ENCODE peak calls at places on chromosomes 5 and 9, in six cellular contexts. X is AG04450, M is colonic mucosa, A is GM23248, V is psoas muscle, P is heart right ventricle. I is an unnamed sample.

GRCh38 chr5:97657239-97657638 is 474.2 kb upstream of the RIOK2 start:
- DNase-seq in V (no peak), P (no peak), M (no peak), A (peak; percentile 18), X (no peak), I (no peak)

GRCh38 chr9:114409103-114409780 is 21.5 kb upstream of the AKNA start:
- DNase-seq in X (no peak), M (no peak), A (peak; percentile 61), V (no peak), P (no peak), I (no peak)

GRCh38 chr9:25542319-25542718 is 135.9 kb downstream of the TUSC1 start:
- DNase-seq in V (no peak), X (no peak), A (no peak), M (no peak), P (no peak), I (no peak)

GRCh38 chr5:170849374-170849773 is 12.4 kb upstream of the RANBP17 start:
- DNase-seq in P (no peak), V (no peak), M (no peak), A (no peak), X (no peak), I (no peak)

GRCh38 chr9:108049026-108049591 is 559.5 kb upstream of the KLF4 start:
- DNase-seq in A (peak; percentile 94), P (no peak), M (peak; percentile 38), X (peak; percentile 84), V (no peak), I (peak; percentile 64)

GRCh38 chr5:14142202-14142855 is 813 bp upstream of the TRIO start:
- DNase-seq in P (no peak), V (no peak), X (no peak), M (no peak), A (peak; percentile 71), I (no peak)

GRCh38 chr9:93865245-93865644 is 89.9 kb downstream of the BARX1 start:
- DNase-seq in M (no peak), A (no peak), P (no peak), V (no peak), X (no peak), I (no peak)

GRCh38 chr5:69335341-69335975 is 2.9 kb upstream of the CCDC125 start:
- DNase-seq in X (no peak), P (no peak), M (no peak), V (no peak), A (peak; percentile 36), I (peak; percentile 54)

GRCh38 chr5:43609752-43610151 is 6.8 kb downstream of the NNT start:
- DNase-seq in P (no peak), V (no peak), M (no peak), A (no peak), X (no peak), I (no peak)

GRCh38 chr5:154112255-154112654 is 73.5 kb downstream of the MFAP3 start:
- DNase-seq in P (no peak), X (no peak), V (no peak), A (no peak), M (no peak), I (no peak)

GRCh38 chr5:126368239-126368812 is 54.9 kb upstream of the GRAMD2B start:
- DNase-seq in X (no peak), V (no peak), A (no peak), P (no peak), M (no peak), I (no peak)

GRCh38 chr5:168706655-168707069 is 127.5 kb upstream of the PANK3 start:
- DNase-seq in P (peak; percentile 53), A (peak; percentile 53), V (no peak), M (no peak), X (no peak), I (peak; percentile 54)

GRCh38 chr5:135461752-135462151 is 9.6 kb upstream of the TIFAB start:
- DNase-seq in P (no peak), X (no peak), M (no peak), V (no peak), A (no peak), I (no peak)

GRCh38 chr5:5638193-5638592 is 215.7 kb downstream of the ICE1 start:
- DNase-seq in X (no peak), P (peak; percentile 14), V (no peak), A (no peak), M (no peak), I (no peak)

GRCh38 chr9:108272350-108272899 is 583.4 kb downstream of the ACTL7B start:
- DNase-seq in M (peak; percentile 77), V (peak; percentile 68), X (peak; percentile 7), P (peak; percentile 43), A (peak; percentile 74), I (peak; percentile 77)

GRCh38 chr5:51495672-51496071 is 112.4 kb downstream of the ISL1 start:
- DNase-seq in P (no peak), A (peak; percentile 19), X (no peak), V (no peak), M (no peak), I (peak; percentile 4)

GRCh38 chr9:130172858-130173461 is 756 bp downstream of the NCS1 start:
- DNase-seq in P (no peak), M (no peak), V (no peak), A (peak; percentile 68), X (no peak), I (peak; percentile 72)

GRCh38 chr5:98843481-98843880 is 70.0 kb downstream of the RGMB start:
- DNase-seq in A (no peak), X (no peak), M (no peak), V (no peak), P (no peak), I (no peak)

GRCh38 chr5:153896117-153896516 is 142.6 kb downstream of the FAM114A2 start:
- DNase-seq in X (no peak), M (no peak), V (no peak), A (peak; percentile 74), P (no peak), I (no peak)

GRCh38 chr9:137893670-137894069 is 16.1 kb downstream of the CACNA1B start:
- DNase-seq in P (no peak), X (no peak), V (no peak), A (no peak), M (no peak), I (no peak)

GRCh38 chr9:136858452-136858843 is 6.3 kb downstream of the MAMDC4 start:
- DNase-seq in V (no peak), M (peak; percentile 32), P (no peak), X (no peak), A (no peak), I (no peak)

GRCh38 chr5:94308442-94308841 is 310.0 kb downstream of the KIAA0825 start:
- DNase-seq in P (no peak), V (no peak), A (no peak), X (no peak), M (no peak), I (no peak)
- H3K27ac ChIP-seq in P (no peak overlapping the region), V (no peak overlapping the region), A (no peak overlapping the region), X (no peak overlapping the region), M (no peak overlapping the region), I (no peak overlapping the region)

DNA sequence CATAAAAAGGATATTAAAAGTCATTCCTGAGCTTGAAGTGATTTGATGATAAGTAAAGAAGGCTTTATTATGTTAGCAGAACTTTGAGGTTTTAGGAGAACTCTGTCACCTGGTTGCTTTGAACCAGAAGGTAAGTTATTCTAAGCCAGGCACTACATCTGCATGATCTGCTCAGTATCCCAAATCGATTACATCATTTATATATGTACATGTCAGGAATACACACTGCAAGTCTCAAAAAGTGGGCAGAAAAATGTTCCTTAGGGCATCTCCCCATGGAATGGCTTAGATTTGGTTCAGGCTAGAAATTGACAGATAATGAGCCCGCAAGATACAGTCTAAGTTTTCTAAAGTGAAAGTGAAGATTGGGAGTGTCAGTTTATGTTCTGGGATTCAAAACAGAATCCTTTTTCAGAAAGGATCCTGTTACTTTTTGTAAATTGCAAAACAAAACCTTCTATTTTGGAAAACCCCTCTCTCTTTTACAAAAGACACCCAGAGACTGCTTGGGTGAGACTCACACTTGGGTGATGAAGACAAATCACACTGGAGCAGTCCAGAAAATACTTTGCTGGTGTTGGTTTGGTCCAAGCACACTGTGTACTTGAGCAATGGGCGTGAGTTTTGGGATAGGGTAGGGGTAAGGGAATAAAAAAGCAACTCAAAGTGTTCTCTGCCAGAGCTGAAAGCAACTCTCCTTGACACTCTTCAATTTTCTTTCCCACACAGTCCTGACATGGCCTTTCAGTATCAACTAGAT is 114.5 kb downstream of the FOXD1 start:
- DNase-seq in X (no peak), M (no peak), P (no peak), A (no peak), V (no peak), I (no peak)
- H3K27ac ChIP-seq in X (no peak overlapping the region), M (no peak overlapping the region), P (no peak overlapping the region), A (no peak overlapping the region), V (no peak overlapping the region), I (no peak overlapping the region)

DNA sequence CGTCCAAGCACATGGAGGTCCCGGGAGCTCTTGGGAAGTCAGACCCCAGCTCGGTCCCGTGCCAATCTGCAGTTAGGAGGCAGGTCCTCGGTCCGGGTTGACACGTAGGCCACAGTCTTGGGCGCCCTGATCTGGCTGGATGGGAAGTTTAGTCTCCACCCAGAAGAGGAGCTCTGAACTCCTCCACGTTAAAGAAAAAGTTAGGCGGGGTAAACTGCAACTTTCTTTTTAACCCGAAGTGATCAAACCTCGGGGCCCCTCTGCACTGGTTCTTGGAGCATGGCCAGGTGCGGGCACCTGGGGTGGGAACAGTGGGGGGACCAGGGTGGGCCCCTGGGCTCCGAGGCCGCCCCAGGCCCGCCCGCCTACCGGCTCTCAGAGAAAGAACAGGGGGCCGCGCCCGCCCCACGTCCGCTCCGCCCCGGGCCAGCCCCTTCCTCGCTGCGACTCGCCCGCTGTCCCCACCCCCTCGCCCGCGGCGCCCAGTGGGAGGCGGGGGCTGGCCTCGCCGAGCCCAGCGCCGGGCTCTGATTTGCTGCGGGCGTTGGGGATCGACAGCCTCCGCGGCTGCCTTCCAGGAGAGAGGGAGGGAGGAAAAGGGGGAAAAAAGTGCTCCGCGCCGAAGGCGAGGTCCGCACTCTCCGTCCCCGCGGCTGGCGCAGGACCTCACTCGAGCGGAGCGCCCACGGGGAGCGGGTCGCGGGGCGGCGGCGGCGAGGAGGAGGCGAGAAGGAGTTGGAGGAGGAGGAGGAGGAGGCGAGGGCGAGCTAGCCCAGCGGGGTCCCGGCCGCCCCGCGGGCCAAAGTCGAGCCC is at the start of gene COL5A1:
- DNase-seq in A (peak; percentile 98), X (peak; percentile 74), P (peak; percentile 91), M (peak; percentile 73), V (peak; percentile 92), I (peak; percentile 95)
- H3K27ac ChIP-seq in A (peak within 1 kb of the TSS; percentile 94), X (peak within 1 kb of the TSS; percentile 91), P (peak within 1 kb of the TSS; percentile 87), M (peak within 1 kb of the TSS; percentile 76), V (peak within 1 kb of the TSS; percentile 25), I (peak within 1 kb of the TSS; percentile 93)

GRCh38 chr9:35914307-35914807 is 5.1 kb downstream of the SPAAR start:
- DNase-seq in P (peak; percentile 86), X (no peak), M (peak; percentile 80), A (peak; percentile 61), V (peak; percentile 78), I (peak; percentile 81)

GRCh38 chr9:35920004-35920658 is 10.8 kb downstream of the SPAAR start:
- DNase-seq in P (no peak), X (no peak), A (peak; percentile 54), M (peak; percentile 84), V (no peak), I (peak; percentile 68)

GRCh38 chr9:35918780-35919179 is 9.5 kb downstream of the SPAAR start:
- DNase-seq in V (no peak), P (no peak), X (no peak), M (no peak), A (no peak), I (no peak)

GRCh38 chr9:35919212-35920003 is 10.1 kb downstream of the SPAAR start:
- DNase-seq in P (no peak), X (no peak), V (no peak), M (no peak), A (no peak), I (no peak)

DNA sequence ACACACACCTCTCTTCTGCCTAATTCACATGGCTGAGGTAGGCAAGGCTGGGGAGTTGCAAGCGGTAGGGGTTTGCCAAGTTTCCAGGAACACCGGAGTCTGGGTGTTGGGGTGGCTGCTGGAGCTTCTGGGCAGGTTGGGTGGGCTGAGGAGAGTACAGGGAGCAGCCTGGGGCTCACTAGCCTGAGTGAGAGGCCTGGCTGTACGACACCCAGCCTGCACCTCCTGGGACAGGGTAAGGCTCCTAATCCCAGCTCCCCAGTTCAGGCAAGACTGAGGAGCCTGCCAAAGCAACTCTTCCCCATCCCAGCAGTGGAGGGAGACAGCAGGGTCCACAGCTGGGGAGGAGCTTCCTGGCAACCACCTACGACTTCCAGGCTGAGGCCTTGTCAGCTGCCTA is 8.0 kb downstream of the SPAAR start:
- DNase-seq in X (no peak), P (no peak), A (no peak), V (no peak), M (no peak), I (no peak)
- H3K27ac ChIP-seq in X (no peak overlapping the region), P (peak overlapping the region; percentile 85), A (no peak overlapping the region), V (peak overlapping the region; percentile 66), M (peak overlapping the region; percentile 91), I (no peak overlapping the region)